ENCODE peak calls at places on chromosomes 12 and 14, in five cellular contexts. K is upper lobe of right lung; R is stimulated activated CD4-positive, alpha-beta T cell treated with anti-CD3 and anti-CD28 coated beads, Interleukin-2, amount 100 ng/mL, for 48 hours; H is AG10803; U is left ventricle myocardium superior. W is an unnamed sample.

GRCh38 chr12:9702239-9702638 is 30.7 kb downstream of the CLECL1 start:
- DNase-seq in K (no peak), R (peak), H (no peak), U (no peak), W (no peak)

GRCh38 chr14:79659995-79660975 is 551.0 kb downstream of the DIO2 start:
- DNase-seq in K (no peak), R (no peak), H (no peak), U (no peak), W (no peak)

GRCh38 chr12:2644678-2645405 is 149.9 kb upstream of the FKBP4 start:
- DNase-seq in K (peak), R (no peak), H (no peak), U (no peak), W (no peak)

GRCh38 chr12:113130457-113131135 is 5.0 kb downstream of the RASAL1 start:
- DNase-seq in K (no peak), R (no peak), H (no peak), U (no peak), W (no peak)

GRCh38 chr14:77027538-77028383 is 747 bp downstream of the IRF2BPL start:
- DNase-seq in K (peak), R (no peak), H (peak), U (peak), W (peak)

GRCh38 chr12:71626098-71626497 is 37.5 kb downstream of the ZFC3H1 start:
- DNase-seq in K (no peak), R (no peak), H (no peak), U (no peak), W (peak)

GRCh38 chr12:32542550-32543229 is 136.4 kb upstream of the DNM1L start:
- DNase-seq in K (no peak), R (no peak), H (no peak), U (no peak), W (no peak)

GRCh38 chr12:98058838-98059237 is 456.6 kb upstream of the TMPO start:
- DNase-seq in K (no peak), R (no peak), H (no peak), U (no peak), W (no peak)

GRCh38 chr14:35333797-35334743 is 41.9 kb downstream of the PSMA6 start:
- DNase-seq in K (no peak), R (peak), H (no peak), U (no peak), W (no peak)

GRCh38 chr14:99316281-99317163 is 44.5 kb upstream of the BCL11B start:
- DNase-seq in K (no peak), R (no peak), H (no peak), U (no peak), W (no peak)

GRCh38 chr12:45468751-45469615 is 253.1 kb downstream of the ANO6 start:
- DNase-seq in K (no peak), R (no peak), H (no peak), U (no peak), W (no peak)

GRCh38 chr14:54623279-54624004 is 56.5 kb downstream of the SAMD4A start:
- DNase-seq in K (no peak), R (no peak), H (no peak), U (no peak), W (no peak)

W was measured in CMK.